ENCODE peak calls at places on chromosomes 16 and 17, in eight cellular contexts. B is ascending aorta; Y is iris pigment epithelial cell; T is stimulated activated CD4-positive, alpha-beta T cell treated with anti-CD3 and anti-CD28 coated beads, Interleukin-1b, Interleukin-23, amount 100 ng/mL, for 24 hours; X is NCI-H1092 treated with DMSO at 0.1 percent for 48 hours; S is activated T-cell treated with anti-CD3 and anti-CD28 coated beads, Interleukin-2, amount 50 U/mL, for 1 hour; V is lower leg skin; R is activated T-helper 2 cell treated with anti-CD3 and anti-CD28 coated beads, Interferon-gamma antibody, Interleukin-2, Interleukin-4, amounts not matched to agents 10 μg/mL and 5 μg/mL and 100 μg/mL, durations not matched to agents 14 hours and 24 hours and 36 hours. L is an unnamed sample.

GRCh38 chr16:55273356-55273755 is 50.6 kb upstream of the IRX6 start:
- DNase-seq in V (no peak), B (no peak), R (no peak), Y (no peak), T (no peak), X (no peak), S (no peak), L (no peak)

GRCh38 chr17:15943971-15944719 is 785 bp upstream of the ADORA2B start:
- DNase-seq in X (no peak), T (no peak), S (no peak), B (no peak), Y (no peak), V (no peak), R (no peak), L (no peak)

GRCh38 chr17:61303334-61304096 is 96.1 kb upstream of the TBX2 start:
- DNase-seq in Y (peak), S (no peak), R (no peak), V (no peak), T (no peak), B (no peak), X (no peak), L (no peak)

GRCh38 chr17:43530303-43531081 is 15.6 kb downstream of the ETV4 start:
- DNase-seq in T (no peak), B (no peak), X (peak), R (no peak), S (no peak), V (no peak), Y (peak), L (peak)

GRCh38 chr17:81035389-81036127 is 607 bp downstream of the BAIAP2 start:
- DNase-seq in Y (no peak), S (no peak), T (no peak), R (no peak), B (no peak), X (no peak), V (no peak), L (no peak)

GRCh38 chr16:5041604-5042133 is 7.9 kb upstream of the NAGPA start:
- DNase-seq in V (no peak), R (no peak), B (no peak), T (no peak), Y (peak), X (no peak), S (no peak), L (no peak)

GRCh38 chr16:85002643-85003042 is 8.7 kb downstream of the ZDHHC7 start:
- DNase-seq in B (no peak), S (no peak), X (no peak), R (no peak), V (no peak), T (no peak), Y (no peak), L (no peak)

GRCh38 chr16:5007256-5007655 is 26.5 kb downstream of the NAGPA start:
- DNase-seq in R (no peak), X (no peak), T (no peak), B (no peak), S (no peak), V (no peak), Y (no peak), L (no peak)

GRCh38 chr16:69626256-69626655 is 60.5 kb downstream of the NFAT5 start:
- DNase-seq in R (no peak), V (no peak), Y (no peak), X (no peak), T (no peak), S (no peak), B (no peak), L (no peak)

GRCh38 chr16:64206877-64207276 is 915.0 kb downstream of the CDH11 start:
- DNase-seq in B (no peak), X (no peak), R (no peak), T (no peak), V (no peak), S (no peak), Y (no peak), L (no peak)

GRCh38 chr16:11320170-11320569 is 25.1 kb upstream of the RMI2 start:
- DNase-seq in S (no peak), T (no peak), V (no peak), X (no peak), B (no peak), Y (no peak), R (no peak), L (no peak)

GRCh38 chr17:34726536-34727384 is 147.4 kb downstream of the TMEM132E start:
- DNase-seq in Y (no peak), S (no peak), R (no peak), T (no peak), B (no peak), X (no peak), V (no peak), L (no peak)

GRCh38 chr16:56736476-56736875 is 6.5 kb downstream of the NUP93 start:
- DNase-seq in X (no peak), S (no peak), T (no peak), B (no peak), V (no peak), R (no peak), Y (no peak), L (no peak)

GRCh38 chr16:15880909-15881308 is 7.5 kb downstream of the CEP20 start:
- DNase-seq in V (no peak), T (no peak), X (no peak), B (no peak), R (no peak), S (no peak), Y (no peak), L (no peak)

GRCh38 chr16:22721497-22722100 is 92.4 kb upstream of the HS3ST2 start:
- DNase-seq in T (no peak), R (no peak), B (no peak), S (no peak), X (peak), V (no peak), Y (no peak), L (no peak)

GRCh38 chr17:38550661-38551060 is 55.1 kb downstream of the SRCIN1 start:
- DNase-seq in R (no peak), T (no peak), S (no peak), Y (peak), V (peak), B (no peak), X (no peak), L (no peak)

GRCh38 chr16:81448154-81449131 is 3.8 kb downstream of the CMIP start:
- DNase-seq in T (no peak), Y (no peak), V (no peak), R (no peak), S (no peak), B (no peak), X (peak), L (no peak)

GRCh38 chr17:45388604-45389325 is 43.9 kb downstream of the ARHGAP27 start:
- DNase-seq in X (no peak), V (no peak), Y (peak), T (no peak), R (no peak), B (no peak), S (no peak), L (no peak)

L was measured in NCI-H1048.